ENCODE peak calls at places on chromosomes 7 and 10, in five cellular contexts. One of them, this sample, is unnamed.

GRCh38 chr10:11875499-11876281 is 52.5 kb downstream of the PROSER2 start:
- DNase-seq in T47D: peak
- DNase-seq in anterior cingulate cortex: no peak
- DNase-seq in globus pallidus: no peak
- DNase-seq in GM10248: no peak
- DNase-seq in this sample: peak

GRCh38 chr7:155965010-155965409 is 152.7 kb upstream of the SHH start:
- DNase-seq in T47D: no peak
- DNase-seq in anterior cingulate cortex: no peak
- DNase-seq in globus pallidus: no peak
- DNase-seq in GM10248: no peak
- DNase-seq in this sample: no peak

GRCh38 chr10:129743738-129744133 is 220.3 kb downstream of the EBF3 start:
- DNase-seq in T47D: no peak
- DNase-seq in anterior cingulate cortex: no peak
- DNase-seq in globus pallidus: no peak
- DNase-seq in GM10248: no peak
- DNase-seq in this sample: no peak

GRCh38 chr10:80945267-80945880 is 407.7 kb downstream of the SH2D4B start:
- DNase-seq in T47D: peak
- DNase-seq in anterior cingulate cortex: no peak
- DNase-seq in globus pallidus: peak
- DNase-seq in GM10248: peak
- DNase-seq in this sample: no peak

GRCh38 chr7:25389489-25390106 is 161.3 kb upstream of the NPVF start:
- DNase-seq in T47D: peak
- DNase-seq in anterior cingulate cortex: no peak
- DNase-seq in globus pallidus: peak
- DNase-seq in GM10248: peak
- DNase-seq in this sample: no peak

GRCh38 chr7:500521-501420 is 18.9 kb downstream of the PDGFA start:
- DNase-seq in T47D: no peak
- DNase-seq in anterior cingulate cortex: no peak
- DNase-seq in globus pallidus: no peak
- DNase-seq in GM10248: no peak
- DNase-seq in this sample: peak

GRCh38 chr7:44750921-44751571 is 2.4 kb downstream of the ZMIZ2 start:
- DNase-seq in T47D: no peak
- DNase-seq in anterior cingulate cortex: no peak
- DNase-seq in globus pallidus: no peak
- DNase-seq in GM10248: peak
- DNase-seq in this sample: no peak

GRCh38 chr10:102604379-102604960 is 39.8 kb upstream of the TRIM8 start:
- DNase-seq in T47D: no peak
- DNase-seq in anterior cingulate cortex: no peak
- DNase-seq in globus pallidus: no peak
- DNase-seq in GM10248: no peak
- DNase-seq in this sample: no peak

GRCh38 chr10:129765664-129766550 is 198.2 kb downstream of the EBF3 start:
- DNase-seq in T47D: no peak
- DNase-seq in anterior cingulate cortex: no peak
- DNase-seq in globus pallidus: no peak
- DNase-seq in GM10248: no peak
- DNase-seq in this sample: no peak

GRCh38 chr10:78905940-78906308 is 162.8 kb upstream of the ZMIZ1 start:
- DNase-seq in T47D: no peak
- DNase-seq in anterior cingulate cortex: no peak
- DNase-seq in globus pallidus: no peak
- DNase-seq in GM10248: no peak
- DNase-seq in this sample: no peak

GRCh38 chr7:96949766-96950165 is 55.6 kb upstream of the DLX6 start:
- DNase-seq in T47D: peak
- DNase-seq in anterior cingulate cortex: no peak
- DNase-seq in globus pallidus: peak
- DNase-seq in GM10248: no peak
- DNase-seq in this sample: no peak

GRCh38 chr10:17217661-17218306 is 10.3 kb upstream of the VIM start:
- DNase-seq in T47D: no peak
- DNase-seq in anterior cingulate cortex: no peak
- DNase-seq in globus pallidus: no peak
- DNase-seq in GM10248: no peak
- DNase-seq in this sample: no peak

GRCh38 chr7:20352573-20353304 is 22.0 kb downstream of the ITGB8 start:
- DNase-seq in T47D: no peak
- DNase-seq in anterior cingulate cortex: no peak
- DNase-seq in globus pallidus: no peak
- DNase-seq in GM10248: no peak
- DNase-seq in this sample: no peak

GRCh38 chr7:115910541-115911164 is 119.9 kb downstream of the TFEC start:
- DNase-seq in T47D: peak
- DNase-seq in anterior cingulate cortex: no peak
- DNase-seq in globus pallidus: peak
- DNase-seq in GM10248: no peak
- DNase-seq in this sample: no peak

This sample was measured in left cardiac atrium.